ENCODE peak calls at places on chromosomes 12 and 14, in six cellular contexts. P is left lung, G is heart right ventricle, J is uterus, E is tibial artery, W is colonic mucosa. Q is an unnamed sample. For H3K9me3, the result is how much of the 10 kb centered on the place peaks cover.

GRCh38 chr14:41285193-41285748 is 321.4 kb upstream of the LRFN5 start:
- DNase-seq in P (no peak), G (peak), J (no peak), E (peak), W (no peak), Q (peak)

GRCh38 chr12:132171293-132171967 is 27.2 kb downstream of the NOC4L start:
- DNase-seq in P (no peak), G (no peak), J (no peak), E (no peak), W (no peak), Q (no peak)

GRCh38 chr12:58090685-58091084 is 149.3 kb downstream of the ATP23 start:
- DNase-seq in P (no peak), G (no peak), J (no peak), E (no peak), W (no peak), Q (no peak)

GRCh38 chr12:130198026-130198662 is 35.9 kb downstream of the FZD10 start:
- DNase-seq in P (no peak), G (no peak), J (no peak), E (no peak), W (no peak), Q (no peak)

GRCh38 chr14:90815567-90815816 is 738 bp downstream of the TTC7B start:
- DNase-seq in P (no peak), G (no peak), J (no peak), E (no peak), W (no peak), Q (no peak)

GRCh38 chr12:47356129-47356622 is 276.4 kb upstream of the AMIGO2 start:
- DNase-seq in P (no peak), G (no peak), J (no peak), E (no peak), W (no peak), Q (no peak)

GRCh38 chr12:91663331-91663998 is 480.8 kb upstream of the DCN start:
- DNase-seq in P (no peak), G (no peak), J (no peak), E (no peak), W (no peak), Q (no peak)

GRCh38 chr14:50667491-50668007 is 557 bp downstream of the SAV1 start:
- DNase-seq in P (peak), G (no peak), J (peak), E (no peak), W (peak), Q (peak)

DNA sequence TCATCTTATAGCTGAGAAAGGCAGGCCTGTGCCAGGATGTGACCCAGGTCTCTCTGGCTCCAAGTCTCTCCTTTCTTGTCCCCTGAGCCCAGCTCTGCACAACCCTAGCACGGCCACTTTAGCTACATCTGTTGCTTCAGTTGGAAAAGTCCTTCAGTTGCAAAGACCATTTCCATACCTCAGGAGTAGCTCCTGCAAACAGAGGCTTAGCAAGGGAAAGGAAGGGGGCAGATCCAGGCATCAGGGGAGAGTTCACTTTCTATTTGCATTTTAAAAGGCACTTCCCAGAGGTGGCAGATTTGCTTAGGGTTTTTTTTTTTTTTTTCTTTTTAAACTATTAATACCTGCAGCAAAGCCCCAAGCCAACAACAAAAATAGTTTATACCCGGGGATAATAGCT is 3.0 kb upstream of the PITPNM2 start:
- DNase-seq in P (no peak), G (no peak), J (no peak), E (no peak), W (no peak), Q (no peak)
- H3K4me3 ChIP-seq in P (no peak), G (no peak), J (no peak), E (no peak), W (no peak), Q (no peak)

GRCh38 chr12:34598851-34599529 is 576.7 kb downstream of the ALG10 start:
- DNase-seq in P (no peak), G (no peak), J (no peak), E (no peak), W (no peak), Q (peak)

GRCh38 chr12:34595749-34596733 is 573.7 kb downstream of the ALG10 start:
- DNase-seq in P (no peak), G (no peak), J (peak), E (no peak), W (no peak), Q (peak)

GRCh38 chr12:34599530-34600513 is 577.5 kb downstream of the ALG10 start:
- DNase-seq in P (no peak), G (no peak), J (peak), E (no peak), W (no peak), Q (peak)

GRCh38 chr12:34598352-34598827 is 576.1 kb downstream of the ALG10 start:
- DNase-seq in P (no peak), G (no peak), J (peak), E (no peak), W (no peak), Q (no peak)

GRCh38 chr12:34597548-34598351 is 575.5 kb downstream of the ALG10 start:
- DNase-seq in P (no peak), G (no peak), J (peak), E (no peak), W (no peak), Q (no peak)
- H3K9me3 ChIP-seq in P (under half), G (half or more), J (under half), E (half or more), W (under half), Q (half or more)

GRCh38 chr12:120965534-120966091 is 12.7 kb upstream of the HNF1A start:
- DNase-seq in P (no peak), G (no peak), J (no peak), E (no peak), W (peak), Q (no peak)

GRCh38 chr12:120970310-120970709 is 8.0 kb upstream of the HNF1A start:
- DNase-seq in P (no peak), G (no peak), J (no peak), E (no peak), W (no peak), Q (no peak)

GRCh38 chr12:120972870-120973543 is 5.3 kb upstream of the HNF1A start:
- DNase-seq in P (peak), G (no peak), J (no peak), E (no peak), W (no peak), Q (peak)

GRCh38 chr12:120971299-120972180 is 6.8 kb upstream of the HNF1A start:
- DNase-seq in P (no peak), G (peak), J (no peak), E (no peak), W (no peak), Q (peak)
- TF ChIP-seq CTCF in P (peak), G (peak), J (peak), E (peak), W (peak), Q (peak)

GRCh38 chr12:109020750-109021380 is at the start of gene SVOP:
- DNase-seq in P (peak), G (peak), J (peak), E (peak), W (peak), Q (peak)

GRCh38 chr12:109020136-109020535 is 732 bp downstream of the SVOP start:
- DNase-seq in P (no peak), G (no peak), J (no peak), E (no peak), W (no peak), Q (no peak)

GRCh38 chr12:109016978-109017377 is 3.9 kb downstream of the SVOP start:
- DNase-seq in P (no peak), G (no peak), J (no peak), E (no peak), W (no peak), Q (no peak)

GRCh38 chr12:109016016-109016415 is 4.9 kb downstream of the SVOP start:
- DNase-seq in P (no peak), G (no peak), J (no peak), E (no peak), W (no peak), Q (no peak)

GRCh38 chr12:109018276-109018675 is 2.6 kb downstream of the SVOP start:
- DNase-seq in P (no peak), G (no peak), J (no peak), E (no peak), W (no peak), Q (no peak)
- H3K4me3 ChIP-seq in P (no peak), G (no peak), J (no peak), E (no peak), W (no peak), Q (no peak)